ENCODE peak calls at places on chromosomes 12 and 14, in four cellular contexts. One of them, this sample, is unnamed.

GRCh38 chr12:93753285-93753684 is 76.1 kb downstream of the CRADD start:
- DNase-seq in IMR-90: no peak
- DNase-seq in SW 1271: no peak
- DNase-seq in amniotic stem cell: no peak
- DNase-seq in this sample: no peak

GRCh38 chr12:22672951-22673350 is 48.0 kb downstream of the ETNK1 start:
- DNase-seq in IMR-90: peak
- DNase-seq in SW 1271: no peak
- DNase-seq in amniotic stem cell: peak
- DNase-seq in this sample: peak

GRCh38 chr12:52293926-52294325 is 2.6 kb upstream of the KRT81 start:
- DNase-seq in IMR-90: no peak
- DNase-seq in SW 1271: no peak
- DNase-seq in amniotic stem cell: no peak
- DNase-seq in this sample: no peak

GRCh38 chr12:53052419-53053222 is 2.8 kb downstream of the TNS2 start:
- DNase-seq in IMR-90: peak
- DNase-seq in SW 1271: no peak
- DNase-seq in amniotic stem cell: peak
- DNase-seq in this sample: peak

GRCh38 chr14:76741074-76741473 is 20.2 kb upstream of the VASH1 start:
- DNase-seq in IMR-90: no peak
- DNase-seq in SW 1271: no peak
- DNase-seq in amniotic stem cell: no peak
- DNase-seq in this sample: no peak

GRCh38 chr12:120103371-120103770 is 13.2 kb downstream of the RAB35 start:
- DNase-seq in IMR-90: no peak
- DNase-seq in SW 1271: no peak
- DNase-seq in amniotic stem cell: no peak
- DNase-seq in this sample: no peak

GRCh38 chr12:52221912-52222457 is 11.1 kb upstream of the KRT7 start:
- DNase-seq in IMR-90: peak
- DNase-seq in SW 1271: no peak
- DNase-seq in amniotic stem cell: no peak
- DNase-seq in this sample: peak

GRCh38 chr12:108949976-108950375 is 70.1 kb downstream of the DAO start:
- DNase-seq in IMR-90: no peak
- DNase-seq in SW 1271: no peak
- DNase-seq in amniotic stem cell: no peak
- DNase-seq in this sample: no peak

GRCh38 chr12:51441583-51441982 is 17.0 kb downstream of the SLC4A8 start:
- DNase-seq in IMR-90: peak
- DNase-seq in SW 1271: no peak
- DNase-seq in amniotic stem cell: no peak
- DNase-seq in this sample: peak

GRCh38 chr14:99896371-99896770 is 103.2 kb downstream of the EML1 start:
- DNase-seq in IMR-90: no peak
- DNase-seq in SW 1271: no peak
- DNase-seq in amniotic stem cell: no peak
- DNase-seq in this sample: no peak

GRCh38 chr14:58647777-58648176 is 10.0 kb downstream of the DACT1 start:
- DNase-seq in IMR-90: no peak
- DNase-seq in SW 1271: no peak
- DNase-seq in amniotic stem cell: no peak
- DNase-seq in this sample: no peak

GRCh38 chr12:114399664-114400211 is 6.2 kb downstream of the TBX5 start:
- DNase-seq in IMR-90: peak
- DNase-seq in SW 1271: no peak
- DNase-seq in amniotic stem cell: no peak
- DNase-seq in this sample: no peak

GRCh38 chr12:6751767-6752166 is 1.2 kb downstream of the MLF2 start:
- DNase-seq in IMR-90: no peak
- DNase-seq in SW 1271: no peak
- DNase-seq in amniotic stem cell: no peak
- DNase-seq in this sample: no peak

GRCh38 chr14:44778562-44778961 is 183.2 kb downstream of the KLHL28 start:
- DNase-seq in IMR-90: peak
- DNase-seq in SW 1271: no peak
- DNase-seq in amniotic stem cell: no peak
- DNase-seq in this sample: no peak

GRCh38 chr14:22664261-22664660 is 20.1 kb upstream of the OR6J1 start:
- DNase-seq in IMR-90: no peak
- DNase-seq in SW 1271: no peak
- DNase-seq in amniotic stem cell: no peak
- DNase-seq in this sample: peak

GRCh38 chr12:51171884-51172514 is 936 bp downstream of the TFCP2 start:
- DNase-seq in IMR-90: peak
- DNase-seq in SW 1271: no peak
- DNase-seq in amniotic stem cell: peak
- DNase-seq in this sample: no peak

GRCh38 chr14:65019944-65020566 is 33.4 kb downstream of the FNTB start:
- DNase-seq in IMR-90: peak
- DNase-seq in SW 1271: peak
- DNase-seq in amniotic stem cell: peak
- DNase-seq in this sample: peak

GRCh38 chr14:95117937-95118726 is 39.2 kb downstream of the DICER1 start:
- DNase-seq in IMR-90: peak
- DNase-seq in SW 1271: no peak
- DNase-seq in amniotic stem cell: peak
- DNase-seq in this sample: peak

GRCh38 chr12:28899951-28900350 is 249.1 kb upstream of the FAR2 start:
- DNase-seq in IMR-90: peak
- DNase-seq in SW 1271: no peak
- DNase-seq in amniotic stem cell: peak
- DNase-seq in this sample: peak